ENCODE peak calls at places on chromosomes 2 and 18, in four cellular contexts. One of them, this sample, is unnamed.

GRCh38 chr2:45895477-45895876 is 244.0 kb downstream of the PRKCE start:
- DNase-seq in H1: no peak
- DNase-seq in nephron progenitor cell: no peak
- DNase-seq in progenitor cell of endocrine pancreas: no peak
- DNase-seq in this sample: no peak

GRCh38 chr2:46876741-46877384 is 38.7 kb downstream of the MCFD2 start:
- DNase-seq in nephron progenitor cell: no peak
- DNase-seq in H1: no peak
- DNase-seq in progenitor cell of endocrine pancreas: no peak
- DNase-seq in this sample: no peak

GRCh38 chr2:27071990-27072830 is 756 bp upstream of the OST4 start:
- DNase-seq in H1: no peak
- DNase-seq in progenitor cell of endocrine pancreas: no peak
- DNase-seq in nephron progenitor cell: peak
- DNase-seq in this sample: no peak

GRCh38 chr2:96254592-96254991 is 11.2 kb downstream of the TMEM127 start:
- DNase-seq in nephron progenitor cell: no peak
- DNase-seq in progenitor cell of endocrine pancreas: no peak
- DNase-seq in H1: no peak
- DNase-seq in this sample: no peak

GRCh38 chr2:11872948-11873269 is 126.5 kb downstream of the LPIN1 start:
- DNase-seq in H1: no peak
- DNase-seq in progenitor cell of endocrine pancreas: no peak
- DNase-seq in nephron progenitor cell: no peak
- DNase-seq in this sample: no peak

GRCh38 chr2:108444941-108445840 is 3.8 kb upstream of the GCC2 start:
- DNase-seq in H1: no peak
- DNase-seq in progenitor cell of endocrine pancreas: no peak
- DNase-seq in nephron progenitor cell: no peak
- DNase-seq in this sample: no peak

GRCh38 chr2:85674417-85674816 is 6.4 kb upstream of the SFTPB start:
- DNase-seq in nephron progenitor cell: no peak
- DNase-seq in progenitor cell of endocrine pancreas: no peak
- DNase-seq in H1: no peak
- DNase-seq in this sample: no peak

GRCh38 chr18:37564796-37565137 is 831 bp downstream of the CELF4 start:
- DNase-seq in progenitor cell of endocrine pancreas: peak
- DNase-seq in nephron progenitor cell: peak
- DNase-seq in H1: no peak
- DNase-seq in this sample: no peak

GRCh38 chr2:8986327-8986976 is 17.0 kb downstream of the MBOAT2 start:
- DNase-seq in H1: no peak
- DNase-seq in nephron progenitor cell: peak
- DNase-seq in progenitor cell of endocrine pancreas: no peak
- DNase-seq in this sample: no peak

GRCh38 chr2:241865957-241866858 is 3.3 kb upstream of the RTP5 start:
- DNase-seq in H1: no peak
- DNase-seq in progenitor cell of endocrine pancreas: no peak
- DNase-seq in nephron progenitor cell: peak
- DNase-seq in this sample: no peak

GRCh38 chr2:227504700-227505099 is 32.7 kb downstream of the AGFG1 start:
- DNase-seq in nephron progenitor cell: no peak
- DNase-seq in H1: no peak
- DNase-seq in progenitor cell of endocrine pancreas: no peak
- DNase-seq in this sample: no peak

GRCh38 chr2:6495466-6495865 is 370.2 kb downstream of the CMPK2 start:
- DNase-seq in H1: no peak
- DNase-seq in progenitor cell of endocrine pancreas: no peak
- DNase-seq in nephron progenitor cell: no peak
- DNase-seq in this sample: no peak

GRCh38 chr2:32484907-32485306 is 128.1 kb downstream of the BIRC6 start:
- DNase-seq in nephron progenitor cell: no peak
- DNase-seq in H1: no peak
- DNase-seq in progenitor cell of endocrine pancreas: no peak
- DNase-seq in this sample: no peak

GRCh38 chr2:151029406-151030157 is 232.1 kb downstream of the RBM43 start:
- DNase-seq in H1: no peak
- DNase-seq in nephron progenitor cell: no peak
- DNase-seq in progenitor cell of endocrine pancreas: no peak
- DNase-seq in this sample: no peak

GRCh38 chr2:169276045-169276444 is 86.3 kb downstream of the LRP2 start:
- DNase-seq in H1: no peak
- DNase-seq in progenitor cell of endocrine pancreas: no peak
- DNase-seq in nephron progenitor cell: no peak
- DNase-seq in this sample: no peak

GRCh38 chr2:161424179-161424763 is 8.2 kb downstream of the TBR1 start:
- DNase-seq in nephron progenitor cell: no peak
- DNase-seq in progenitor cell of endocrine pancreas: no peak
- DNase-seq in H1: no peak
- DNase-seq in this sample: no peak

GRCh38 chr18:13583567-13584245 is 142.7 kb downstream of the FAM210A start:
- DNase-seq in nephron progenitor cell: no peak
- DNase-seq in progenitor cell of endocrine pancreas: no peak
- DNase-seq in H1: no peak
- DNase-seq in this sample: no peak

GRCh38 chr2:128442891-128443302 is 124.2 kb upstream of the HS6ST1 start:
- DNase-seq in progenitor cell of endocrine pancreas: peak
- DNase-seq in H1: no peak
- DNase-seq in nephron progenitor cell: no peak
- DNase-seq in this sample: no peak

GRCh38 chr2:96907405-96908041 is 37.6 kb upstream of the SEMA4C start:
- DNase-seq in progenitor cell of endocrine pancreas: no peak
- DNase-seq in nephron progenitor cell: peak
- DNase-seq in H1: no peak
- DNase-seq in this sample: no peak

GRCh38 chr2:218701806-218702205 is 8.8 kb upstream of the TTLL4 start:
- DNase-seq in nephron progenitor cell: no peak
- DNase-seq in H1: no peak
- DNase-seq in progenitor cell of endocrine pancreas: no peak
- DNase-seq in this sample: no peak

GRCh38 chr2:211623096-211623495 is 915.5 kb downstream of the ERBB4 start:
- DNase-seq in H1: no peak
- DNase-seq in nephron progenitor cell: no peak
- DNase-seq in progenitor cell of endocrine pancreas: no peak
- DNase-seq in this sample: no peak

GRCh38 chr18:48053881-48054586 is 123.6 kb upstream of the SMAD2 start:
- DNase-seq in H1: no peak
- DNase-seq in progenitor cell of endocrine pancreas: no peak
- DNase-seq in nephron progenitor cell: no peak
- DNase-seq in this sample: no peak

GRCh38 chr18:33578371-33579146 is 540 bp downstream of the ASXL3 start:
- DNase-seq in H1: no peak
- DNase-seq in progenitor cell of endocrine pancreas: peak
- DNase-seq in nephron progenitor cell: peak
- DNase-seq in this sample: no peak

GRCh38 chr2:127145255-127145899 is 38.4 kb upstream of the BIN1 start:
- DNase-seq in nephron progenitor cell: no peak
- DNase-seq in progenitor cell of endocrine pancreas: no peak
- DNase-seq in H1: no peak
- DNase-seq in this sample: no peak

GRCh38 chr2:19642501-19642900 is 259.3 kb downstream of the TTC32 start:
- DNase-seq in nephron progenitor cell: no peak
- DNase-seq in H1: no peak
- DNase-seq in progenitor cell of endocrine pancreas: no peak
- DNase-seq in this sample: no peak

GRCh38 chr2:20488782-20489181 is 41.9 kb downstream of the RHOB start:
- DNase-seq in progenitor cell of endocrine pancreas: no peak
- DNase-seq in nephron progenitor cell: no peak
- DNase-seq in H1: no peak
- DNase-seq in this sample: no peak

GRCh38 chr2:231342111-231342711 is 53.3 kb upstream of the B3GNT7 start:
- DNase-seq in H1: no peak
- DNase-seq in progenitor cell of endocrine pancreas: no peak
- DNase-seq in nephron progenitor cell: no peak
- DNase-seq in this sample: no peak

GRCh38 chr18:35861367-35862114 is 110.9 kb upstream of the RMP24 start:
- DNase-seq in progenitor cell of endocrine pancreas: no peak
- DNase-seq in H1: no peak
- DNase-seq in nephron progenitor cell: no peak
- DNase-seq in this sample: no peak

GRCh38 chr2:102806250-102806837 is 44.5 kb downstream of the TMEM182 start:
- DNase-seq in H1: peak
- DNase-seq in progenitor cell of endocrine pancreas: peak
- DNase-seq in nephron progenitor cell: peak
- DNase-seq in this sample: peak

GRCh38 chr2:212915121-212915782 is 236.2 kb downstream of the IKZF2 start:
- DNase-seq in nephron progenitor cell: no peak
- DNase-seq in H1: no peak
- DNase-seq in progenitor cell of endocrine pancreas: no peak
- DNase-seq in this sample: no peak

GRCh38 chr2:241268716-241269445 is 46.6 kb downstream of the HDLBP start:
- DNase-seq in nephron progenitor cell: no peak
- DNase-seq in H1: no peak
- DNase-seq in progenitor cell of endocrine pancreas: no peak
- DNase-seq in this sample: no peak

GRCh38 chr2:180196419-180196977 is 189.4 kb upstream of the CWC22 start:
- DNase-seq in nephron progenitor cell: no peak
- DNase-seq in progenitor cell of endocrine pancreas: no peak
- DNase-seq in H1: no peak
- DNase-seq in this sample: no peak

GRCh38 chr18:74310411-74310810 is 5.2 kb upstream of the C18orf63 start:
- DNase-seq in progenitor cell of endocrine pancreas: no peak
- DNase-seq in H1: no peak
- DNase-seq in nephron progenitor cell: no peak
- DNase-seq in this sample: no peak
- TF ChIP-seq CTCF in progenitor cell of endocrine pancreas: peak
- TF ChIP-seq CTCF in H1: peak
- TF ChIP-seq CTCF in nephron progenitor cell: no peak
- TF ChIP-seq CTCF in this sample: no peak

GRCh38 chr2:235793163-235793752 is 299.4 kb downstream of the AGAP1 start:
- DNase-seq in H1: no peak
- DNase-seq in progenitor cell of endocrine pancreas: no peak
- DNase-seq in nephron progenitor cell: no peak
- DNase-seq in this sample: no peak
- TF ChIP-seq CTCF in H1: peak
- TF ChIP-seq CTCF in progenitor cell of endocrine pancreas: peak
- TF ChIP-seq CTCF in nephron progenitor cell: peak
- TF ChIP-seq CTCF in this sample: peak

DNA sequence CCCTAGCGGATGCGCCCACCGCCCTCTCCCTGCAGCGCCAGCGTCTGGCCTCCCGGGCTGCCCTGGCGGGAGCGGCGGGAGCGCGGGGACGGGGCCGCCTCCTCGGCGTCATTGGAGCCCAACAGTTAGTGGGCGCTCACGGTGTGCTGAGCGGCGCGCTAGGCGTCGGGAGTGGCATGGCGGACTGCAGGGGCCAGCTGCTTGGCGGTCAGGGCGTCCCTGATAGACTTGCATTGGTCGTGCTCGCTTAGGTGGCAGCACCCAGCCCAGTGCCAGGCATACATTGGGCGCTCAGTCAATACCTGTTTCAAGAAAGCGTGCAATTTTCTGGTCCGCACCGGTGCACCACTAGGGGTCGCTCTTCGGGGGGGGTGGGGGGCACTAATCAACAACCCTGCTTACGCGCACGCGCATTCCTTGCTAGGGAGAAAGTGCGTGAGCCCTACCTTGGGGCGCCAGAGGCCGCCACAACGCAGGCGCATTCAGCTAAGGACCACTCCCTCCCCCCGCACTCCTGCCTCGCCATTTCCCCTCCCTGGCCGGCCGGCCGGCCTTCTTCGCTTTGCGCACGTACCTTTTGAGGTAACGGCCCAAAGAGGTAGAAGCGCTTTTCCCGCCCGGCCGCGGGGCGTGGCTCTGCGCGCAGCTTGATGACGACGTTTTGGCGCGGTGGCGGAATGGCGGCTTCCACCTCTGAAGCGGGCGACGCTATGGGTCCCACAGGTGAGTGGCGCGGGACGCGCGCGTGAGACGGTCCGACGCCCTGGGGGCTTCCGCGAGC is 411 bp upstream of the MZT2A start:
- DNase-seq in progenitor cell of endocrine pancreas: peak
- DNase-seq in nephron progenitor cell: peak
- DNase-seq in H1: peak
- DNase-seq in this sample: peak
- TF ChIP-seq CTCF in progenitor cell of endocrine pancreas: peak
- TF ChIP-seq CTCF in nephron progenitor cell: peak
- TF ChIP-seq CTCF in H1: peak
- TF ChIP-seq CTCF in this sample: peak

GRCh38 chr2:178194600-178195389 is 483 bp downstream of the OSBPL6 start:
- DNase-seq in nephron progenitor cell: peak
- DNase-seq in progenitor cell of endocrine pancreas: peak
- DNase-seq in H1: no peak
- DNase-seq in this sample: no peak
- TF ChIP-seq CTCF in nephron progenitor cell: no peak
- TF ChIP-seq CTCF in progenitor cell of endocrine pancreas: no peak
- TF ChIP-seq CTCF in H1: no peak
- TF ChIP-seq CTCF in this sample: no peak

GRCh38 chr18:457120-457519 is 43.4 kb downstream of the COLEC12 start:
- DNase-seq in nephron progenitor cell: peak
- DNase-seq in progenitor cell of endocrine pancreas: no peak
- DNase-seq in H1: no peak
- DNase-seq in this sample: peak

GRCh38 chr18:458016-458415 is 42.5 kb downstream of the COLEC12 start:
- DNase-seq in H1: no peak
- DNase-seq in progenitor cell of endocrine pancreas: no peak
- DNase-seq in nephron progenitor cell: no peak
- DNase-seq in this sample: no peak

GRCh38 chr18:457533-457932 is 43.0 kb downstream of the COLEC12 start:
- DNase-seq in H1: no peak
- DNase-seq in progenitor cell of endocrine pancreas: no peak
- DNase-seq in nephron progenitor cell: no peak
- DNase-seq in this sample: no peak

GRCh38 chr18:453399-453798 is 47.1 kb downstream of the COLEC12 start:
- DNase-seq in progenitor cell of endocrine pancreas: no peak
- DNase-seq in nephron progenitor cell: no peak
- DNase-seq in H1: no peak
- DNase-seq in this sample: no peak

DNA sequence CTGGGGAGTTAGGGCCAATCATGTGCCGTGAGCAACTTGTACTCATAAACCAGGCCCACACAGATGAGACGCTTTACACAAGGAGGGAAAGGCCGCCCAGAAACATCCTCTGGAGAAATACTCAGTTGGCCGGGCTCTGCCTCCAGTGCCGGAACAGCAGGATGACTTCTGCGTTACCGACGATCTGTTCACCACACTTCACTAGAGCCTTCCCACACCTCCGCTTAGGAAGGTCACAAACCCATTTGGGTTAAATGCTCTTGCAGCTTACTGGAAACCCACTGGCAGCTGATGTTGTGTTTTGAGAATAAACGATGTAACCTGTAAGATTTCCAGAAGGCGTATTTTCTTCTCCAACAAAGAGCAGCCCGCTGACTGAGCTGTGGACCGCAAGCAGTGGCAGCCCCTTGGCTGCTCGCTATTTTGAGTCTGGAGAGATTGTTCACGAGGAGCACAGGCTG is 44.1 kb downstream of the COLEC12 start:
- DNase-seq in nephron progenitor cell: no peak
- DNase-seq in H1: no peak
- DNase-seq in progenitor cell of endocrine pancreas: no peak
- DNase-seq in this sample: no peak
- TF ChIP-seq CTCF in nephron progenitor cell: no peak
- TF ChIP-seq CTCF in H1: no peak
- TF ChIP-seq CTCF in progenitor cell of endocrine pancreas: no peak
- TF ChIP-seq CTCF in this sample: no peak